ENCODE peak calls at places on chromosomes 2 and 18, in eight cellular contexts. One of them, this sample, is unnamed. For H3K4me1, the result is how much of the 10 kb centered on the place peaks cover.

GRCh38 chr2:9145109-9145751 is 61.4 kb upstream of the ASAP2 start:
- DNase-seq in left ventricle myocardium inferior: no peak
- DNase-seq in CD4-positive, CD25-positive, alpha-beta regulatory T cell: no peak
- DNase-seq in thoracic aorta: peak
- DNase-seq in iPS DF 6.9: no peak
- DNase-seq in adrenal gland: peak
- DNase-seq in A549: no peak
- DNase-seq in BE2C: no peak
- DNase-seq in this sample: no peak

GRCh38 chr18:13235326-13235937 is 16.9 kb downstream of the LDLRAD4 start:
- DNase-seq in A549: no peak
- DNase-seq in adrenal gland: no peak
- DNase-seq in iPS DF 6.9: no peak
- DNase-seq in left ventricle myocardium inferior: no peak
- DNase-seq in thoracic aorta: no peak
- DNase-seq in CD4-positive, CD25-positive, alpha-beta regulatory T cell: no peak
- DNase-seq in BE2C: no peak
- DNase-seq in this sample: no peak

GRCh38 chr2:96512341-96512740 is 7.2 kb upstream of the NEURL3 start:
- DNase-seq in CD4-positive, CD25-positive, alpha-beta regulatory T cell: no peak
- DNase-seq in iPS DF 6.9: no peak
- DNase-seq in BE2C: no peak
- DNase-seq in adrenal gland: no peak
- DNase-seq in left ventricle myocardium inferior: no peak
- DNase-seq in thoracic aorta: no peak
- DNase-seq in A549: no peak
- DNase-seq in this sample: no peak

GRCh38 chr18:78731423-78732032 is 248.1 kb upstream of the SALL3 start:
- DNase-seq in left ventricle myocardium inferior: no peak
- DNase-seq in iPS DF 6.9: no peak
- DNase-seq in CD4-positive, CD25-positive, alpha-beta regulatory T cell: no peak
- DNase-seq in adrenal gland: no peak
- DNase-seq in thoracic aorta: no peak
- DNase-seq in A549: no peak
- DNase-seq in BE2C: no peak
- DNase-seq in this sample: no peak

GRCh38 chr2:10956006-10956790 is 44.5 kb downstream of the KCNF1 start:
- DNase-seq in iPS DF 6.9: no peak
- DNase-seq in thoracic aorta: no peak
- DNase-seq in adrenal gland: no peak
- DNase-seq in left ventricle myocardium inferior: no peak
- DNase-seq in CD4-positive, CD25-positive, alpha-beta regulatory T cell: no peak
- DNase-seq in BE2C: no peak
- DNase-seq in A549: no peak
- DNase-seq in this sample: no peak

GRCh38 chr2:233336541-233336940 is 17.8 kb upstream of the DGKD start:
- DNase-seq in thoracic aorta: no peak
- DNase-seq in adrenal gland: no peak
- DNase-seq in A549: no peak
- DNase-seq in CD4-positive, CD25-positive, alpha-beta regulatory T cell: no peak
- DNase-seq in left ventricle myocardium inferior: no peak
- DNase-seq in BE2C: no peak
- DNase-seq in iPS DF 6.9: no peak
- DNase-seq in this sample: no peak

GRCh38 chr2:22812065-22812680 is 572.8 kb upstream of the KLHL29 start:
- DNase-seq in CD4-positive, CD25-positive, alpha-beta regulatory T cell: no peak
- DNase-seq in adrenal gland: no peak
- DNase-seq in thoracic aorta: no peak
- DNase-seq in iPS DF 6.9: no peak
- DNase-seq in left ventricle myocardium inferior: no peak
- DNase-seq in BE2C: no peak
- DNase-seq in A549: no peak
- DNase-seq in this sample: no peak

GRCh38 chr2:11127791-11128190 is 27.5 kb upstream of the SLC66A3 start:
- DNase-seq in thoracic aorta: no peak
- DNase-seq in adrenal gland: no peak
- DNase-seq in iPS DF 6.9: no peak
- DNase-seq in CD4-positive, CD25-positive, alpha-beta regulatory T cell: no peak
- DNase-seq in left ventricle myocardium inferior: no peak
- DNase-seq in A549: no peak
- DNase-seq in BE2C: no peak
- DNase-seq in this sample: no peak

GRCh38 chr2:54680397-54681032 is 42.9 kb upstream of the EML6 start:
- DNase-seq in thoracic aorta: no peak
- DNase-seq in CD4-positive, CD25-positive, alpha-beta regulatory T cell: peak
- DNase-seq in adrenal gland: no peak
- DNase-seq in iPS DF 6.9: no peak
- DNase-seq in BE2C: peak
- DNase-seq in A549: no peak
- DNase-seq in left ventricle myocardium inferior: no peak
- DNase-seq in this sample: no peak

GRCh38 chr2:108933691-108934117 is 55.3 kb downstream of the EDAR start:
- DNase-seq in BE2C: peak
- DNase-seq in adrenal gland: no peak
- DNase-seq in A549: no peak
- DNase-seq in thoracic aorta: no peak
- DNase-seq in CD4-positive, CD25-positive, alpha-beta regulatory T cell: no peak
- DNase-seq in left ventricle myocardium inferior: peak
- DNase-seq in iPS DF 6.9: no peak
- DNase-seq in this sample: no peak

GRCh38 chr2:36487947-36488346 is 110.0 kb downstream of the FEZ2 start:
- DNase-seq in thoracic aorta: no peak
- DNase-seq in A549: no peak
- DNase-seq in adrenal gland: no peak
- DNase-seq in BE2C: no peak
- DNase-seq in left ventricle myocardium inferior: no peak
- DNase-seq in CD4-positive, CD25-positive, alpha-beta regulatory T cell: no peak
- DNase-seq in iPS DF 6.9: no peak
- DNase-seq in this sample: no peak

GRCh38 chr2:42723465-42723864 is 40.5 kb downstream of the OXER1 start:
- DNase-seq in thoracic aorta: no peak
- DNase-seq in left ventricle myocardium inferior: no peak
- DNase-seq in BE2C: no peak
- DNase-seq in iPS DF 6.9: no peak
- DNase-seq in CD4-positive, CD25-positive, alpha-beta regulatory T cell: no peak
- DNase-seq in A549: no peak
- DNase-seq in adrenal gland: no peak
- DNase-seq in this sample: no peak
- H3K4me1 ChIP-seq in thoracic aorta: under half
- H3K4me1 ChIP-seq in left ventricle myocardium inferior: under half
- H3K4me1 ChIP-seq in BE2C: under half
- H3K4me1 ChIP-seq in iPS DF 6.9: under half
- H3K4me1 ChIP-seq in CD4-positive, CD25-positive, alpha-beta regulatory T cell: under half
- H3K4me1 ChIP-seq in A549: under half
- H3K4me1 ChIP-seq in adrenal gland: under half
- H3K4me1 ChIP-seq in this sample: under half

DNA sequence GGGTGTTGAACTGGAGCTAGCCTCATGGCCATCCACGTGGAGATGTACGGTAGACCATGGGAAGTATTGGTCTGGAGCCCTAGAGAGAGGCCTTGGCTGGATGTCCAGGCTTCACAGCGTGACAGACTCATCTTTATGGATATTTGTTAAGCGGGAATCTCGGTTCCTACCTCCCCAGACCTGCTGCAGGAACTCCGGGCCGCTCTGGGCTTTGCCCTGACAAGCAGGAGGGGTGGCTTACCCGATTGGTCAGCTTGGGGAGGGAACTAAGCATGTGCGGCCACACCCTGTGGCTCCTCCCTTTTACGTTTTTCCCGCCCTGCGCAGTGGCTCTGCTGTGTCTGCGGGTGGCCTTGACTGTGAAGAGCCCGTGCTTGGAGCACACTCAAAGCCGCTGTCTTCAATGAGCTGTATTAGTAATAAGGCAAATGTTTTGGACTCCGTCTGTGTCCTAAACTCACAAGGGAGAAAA is 52.3 kb downstream of the PAPOLG start:
- DNase-seq in adrenal gland: no peak
- DNase-seq in BE2C: no peak
- DNase-seq in left ventricle myocardium inferior: no peak
- DNase-seq in iPS DF 6.9: peak
- DNase-seq in CD4-positive, CD25-positive, alpha-beta regulatory T cell: no peak
- DNase-seq in thoracic aorta: no peak
- DNase-seq in A549: peak
- DNase-seq in this sample: no peak
- H3K4me1 ChIP-seq in adrenal gland: under half
- H3K4me1 ChIP-seq in BE2C: under half
- H3K4me1 ChIP-seq in left ventricle myocardium inferior: under half
- H3K4me1 ChIP-seq in iPS DF 6.9: under half
- H3K4me1 ChIP-seq in CD4-positive, CD25-positive, alpha-beta regulatory T cell: under half
- H3K4me1 ChIP-seq in thoracic aorta: under half
- H3K4me1 ChIP-seq in A549: under half
- H3K4me1 ChIP-seq in this sample: under half

DNA sequence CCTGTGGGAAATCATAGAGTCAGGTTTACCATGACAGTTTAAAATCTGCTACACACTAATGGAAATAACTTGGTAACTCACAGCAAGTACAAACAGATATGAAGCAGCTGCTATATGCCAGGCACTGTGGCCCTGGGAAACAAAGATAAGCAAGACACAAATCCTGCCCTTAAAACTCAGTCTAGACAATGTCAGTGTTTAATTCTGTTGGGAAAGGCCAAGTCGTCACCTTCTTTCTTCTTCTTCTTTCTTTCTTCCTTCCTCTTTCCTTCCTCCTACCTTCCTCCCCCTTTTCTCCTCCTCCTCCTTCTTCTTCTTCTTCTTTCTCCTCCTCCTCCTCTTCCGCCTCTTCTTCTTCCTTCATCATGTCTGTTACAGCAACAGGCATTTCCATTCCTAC is 26.8 kb downstream of the PLEK start:
- DNase-seq in CD4-positive, CD25-positive, alpha-beta regulatory T cell: no peak
- DNase-seq in thoracic aorta: no peak
- DNase-seq in iPS DF 6.9: no peak
- DNase-seq in left ventricle myocardium inferior: no peak
- DNase-seq in adrenal gland: no peak
- DNase-seq in A549: no peak
- DNase-seq in BE2C: peak
- DNase-seq in this sample: no peak
- H3K4me1 ChIP-seq in CD4-positive, CD25-positive, alpha-beta regulatory T cell: under half
- H3K4me1 ChIP-seq in thoracic aorta: under half
- H3K4me1 ChIP-seq in iPS DF 6.9: under half
- H3K4me1 ChIP-seq in left ventricle myocardium inferior: under half
- H3K4me1 ChIP-seq in adrenal gland: under half
- H3K4me1 ChIP-seq in A549: under half
- H3K4me1 ChIP-seq in BE2C: under half
- H3K4me1 ChIP-seq in this sample: under half

GRCh38 chr2:241561811-241562210 is 3.3 kb downstream of the BOK start:
- DNase-seq in A549: no peak
- DNase-seq in BE2C: peak
- DNase-seq in left ventricle myocardium inferior: no peak
- DNase-seq in thoracic aorta: peak
- DNase-seq in CD4-positive, CD25-positive, alpha-beta regulatory T cell: no peak
- DNase-seq in adrenal gland: peak
- DNase-seq in iPS DF 6.9: no peak
- DNase-seq in this sample: peak

GRCh38 chr2:241563031-241563507 is 4.5 kb downstream of the BOK start:
- DNase-seq in thoracic aorta: no peak
- DNase-seq in adrenal gland: no peak
- DNase-seq in CD4-positive, CD25-positive, alpha-beta regulatory T cell: no peak
- DNase-seq in A549: no peak
- DNase-seq in left ventricle myocardium inferior: no peak
- DNase-seq in BE2C: no peak
- DNase-seq in iPS DF 6.9: no peak
- DNase-seq in this sample: no peak

GRCh38 chr2:241560883-241561474 is 2.4 kb downstream of the BOK start:
- DNase-seq in left ventricle myocardium inferior: no peak
- DNase-seq in adrenal gland: peak
- DNase-seq in A549: no peak
- DNase-seq in iPS DF 6.9: no peak
- DNase-seq in BE2C: peak
- DNase-seq in thoracic aorta: no peak
- DNase-seq in CD4-positive, CD25-positive, alpha-beta regulatory T cell: no peak
- DNase-seq in this sample: no peak

GRCh38 chr2:241563571-241563980 is 5.0 kb downstream of the BOK start:
- DNase-seq in CD4-positive, CD25-positive, alpha-beta regulatory T cell: no peak
- DNase-seq in adrenal gland: peak
- DNase-seq in A549: no peak
- DNase-seq in left ventricle myocardium inferior: no peak
- DNase-seq in thoracic aorta: no peak
- DNase-seq in iPS DF 6.9: no peak
- DNase-seq in BE2C: peak
- DNase-seq in this sample: no peak

GRCh38 chr2:241562269-241562891 is 3.8 kb downstream of the BOK start:
- DNase-seq in A549: no peak
- DNase-seq in thoracic aorta: no peak
- DNase-seq in adrenal gland: no peak
- DNase-seq in iPS DF 6.9: no peak
- DNase-seq in BE2C: no peak
- DNase-seq in CD4-positive, CD25-positive, alpha-beta regulatory T cell: no peak
- DNase-seq in left ventricle myocardium inferior: no peak
- DNase-seq in this sample: no peak
- H3K4me1 ChIP-seq in A549: under half
- H3K4me1 ChIP-seq in thoracic aorta: under half
- H3K4me1 ChIP-seq in adrenal gland: under half
- H3K4me1 ChIP-seq in iPS DF 6.9: under half
- H3K4me1 ChIP-seq in BE2C: under half
- H3K4me1 ChIP-seq in CD4-positive, CD25-positive, alpha-beta regulatory T cell: under half
- H3K4me1 ChIP-seq in left ventricle myocardium inferior: half or more
- H3K4me1 ChIP-seq in this sample: under half